ENCODE peak calls at places on chromosome 22, in nine cellular contexts. One of them, this sample, is unnamed.

GRCh38 chr22:33099593-33099992 is 41.4 kb upstream of the SYN3 start:
- DNase-seq in left ventricle myocardium inferior: no peak
- DNase-seq in bronchial epithelial cell: peak
- DNase-seq in pancreas: no peak
- DNase-seq in HFF-Myc: no peak
- DNase-seq in CD4-positive, alpha-beta T cell: no peak
- DNase-seq in progenitor cell of endocrine pancreas: no peak
- DNase-seq in neural progenitor cell: no peak
- DNase-seq in ovary: no peak
- DNase-seq in this sample: no peak

GRCh38 chr22:16989915-16990314 is 18.1 kb downstream of the GAB4 start:
- DNase-seq in CD4-positive, alpha-beta T cell: no peak
- DNase-seq in pancreas: no peak
- DNase-seq in progenitor cell of endocrine pancreas: no peak
- DNase-seq in left ventricle myocardium inferior: no peak
- DNase-seq in neural progenitor cell: no peak
- DNase-seq in HFF-Myc: no peak
- DNase-seq in bronchial epithelial cell: no peak
- DNase-seq in ovary: no peak
- DNase-seq in this sample: no peak

GRCh38 chr22:25569983-25570382 is 5.5 kb downstream of the GRK3 start:
- DNase-seq in neural progenitor cell: no peak
- DNase-seq in ovary: no peak
- DNase-seq in left ventricle myocardium inferior: no peak
- DNase-seq in HFF-Myc: no peak
- DNase-seq in pancreas: no peak
- DNase-seq in CD4-positive, alpha-beta T cell: no peak
- DNase-seq in bronchial epithelial cell: no peak
- DNase-seq in progenitor cell of endocrine pancreas: no peak
- DNase-seq in this sample: no peak

GRCh38 chr22:49663311-49663711 is 164.4 kb downstream of the BRD1 start:
- DNase-seq in neural progenitor cell: no peak
- DNase-seq in pancreas: no peak
- DNase-seq in progenitor cell of endocrine pancreas: no peak
- DNase-seq in HFF-Myc: no peak
- DNase-seq in ovary: peak
- DNase-seq in CD4-positive, alpha-beta T cell: no peak
- DNase-seq in bronchial epithelial cell: no peak
- DNase-seq in left ventricle myocardium inferior: no peak
- DNase-seq in this sample: no peak

GRCh38 chr22:49301398-49302149 is 526.1 kb downstream of the BRD1 start:
- DNase-seq in neural progenitor cell: no peak
- DNase-seq in pancreas: no peak
- DNase-seq in CD4-positive, alpha-beta T cell: no peak
- DNase-seq in bronchial epithelial cell: no peak
- DNase-seq in ovary: no peak
- DNase-seq in HFF-Myc: no peak
- DNase-seq in left ventricle myocardium inferior: no peak
- DNase-seq in progenitor cell of endocrine pancreas: peak
- DNase-seq in this sample: no peak

GRCh38 chr22:49141761-49142160 is 685.9 kb downstream of the BRD1 start:
- DNase-seq in HFF-Myc: no peak
- DNase-seq in neural progenitor cell: no peak
- DNase-seq in bronchial epithelial cell: no peak
- DNase-seq in CD4-positive, alpha-beta T cell: no peak
- DNase-seq in pancreas: no peak
- DNase-seq in ovary: no peak
- DNase-seq in progenitor cell of endocrine pancreas: no peak
- DNase-seq in left ventricle myocardium inferior: no peak
- DNase-seq in this sample: no peak

GRCh38 chr22:37016134-37016910 is 2.9 kb downstream of the TST start:
- DNase-seq in pancreas: no peak
- DNase-seq in bronchial epithelial cell: no peak
- DNase-seq in ovary: no peak
- DNase-seq in CD4-positive, alpha-beta T cell: no peak
- DNase-seq in neural progenitor cell: no peak
- DNase-seq in progenitor cell of endocrine pancreas: no peak
- DNase-seq in left ventricle myocardium inferior: no peak
- DNase-seq in HFF-Myc: no peak
- DNase-seq in this sample: no peak

GRCh38 chr22:40898850-40899357 is 37.0 kb upstream of the DNAJB7 start:
- DNase-seq in progenitor cell of endocrine pancreas: no peak
- DNase-seq in bronchial epithelial cell: peak
- DNase-seq in left ventricle myocardium inferior: no peak
- DNase-seq in CD4-positive, alpha-beta T cell: no peak
- DNase-seq in ovary: no peak
- DNase-seq in HFF-Myc: peak
- DNase-seq in pancreas: no peak
- DNase-seq in neural progenitor cell: peak
- DNase-seq in this sample: no peak

GRCh38 chr22:22591348-22592299 is 32.6 kb upstream of the PRAME start:
- DNase-seq in neural progenitor cell: no peak
- DNase-seq in CD4-positive, alpha-beta T cell: no peak
- DNase-seq in ovary: no peak
- DNase-seq in left ventricle myocardium inferior: no peak
- DNase-seq in progenitor cell of endocrine pancreas: no peak
- DNase-seq in HFF-Myc: no peak
- DNase-seq in pancreas: no peak
- DNase-seq in bronchial epithelial cell: peak
- DNase-seq in this sample: no peak

GRCh38 chr22:22595001-22595835 is 36.2 kb upstream of the PRAME start:
- DNase-seq in CD4-positive, alpha-beta T cell: no peak
- DNase-seq in bronchial epithelial cell: no peak
- DNase-seq in ovary: no peak
- DNase-seq in neural progenitor cell: no peak
- DNase-seq in HFF-Myc: no peak
- DNase-seq in left ventricle myocardium inferior: no peak
- DNase-seq in pancreas: no peak
- DNase-seq in progenitor cell of endocrine pancreas: no peak
- DNase-seq in this sample: no peak

GRCh38 chr22:22593250-22593649 is 34.2 kb upstream of the PRAME start:
- DNase-seq in ovary: no peak
- DNase-seq in neural progenitor cell: no peak
- DNase-seq in HFF-Myc: no peak
- DNase-seq in pancreas: no peak
- DNase-seq in bronchial epithelial cell: no peak
- DNase-seq in left ventricle myocardium inferior: no peak
- DNase-seq in progenitor cell of endocrine pancreas: no peak
- DNase-seq in CD4-positive, alpha-beta T cell: no peak
- DNase-seq in this sample: no peak

GRCh38 chr22:22590136-22590891 is 31.2 kb upstream of the PRAME start:
- DNase-seq in neural progenitor cell: no peak
- DNase-seq in CD4-positive, alpha-beta T cell: no peak
- DNase-seq in bronchial epithelial cell: no peak
- DNase-seq in ovary: no peak
- DNase-seq in left ventricle myocardium inferior: no peak
- DNase-seq in pancreas: no peak
- DNase-seq in progenitor cell of endocrine pancreas: no peak
- DNase-seq in HFF-Myc: no peak
- DNase-seq in this sample: no peak

DNA sequence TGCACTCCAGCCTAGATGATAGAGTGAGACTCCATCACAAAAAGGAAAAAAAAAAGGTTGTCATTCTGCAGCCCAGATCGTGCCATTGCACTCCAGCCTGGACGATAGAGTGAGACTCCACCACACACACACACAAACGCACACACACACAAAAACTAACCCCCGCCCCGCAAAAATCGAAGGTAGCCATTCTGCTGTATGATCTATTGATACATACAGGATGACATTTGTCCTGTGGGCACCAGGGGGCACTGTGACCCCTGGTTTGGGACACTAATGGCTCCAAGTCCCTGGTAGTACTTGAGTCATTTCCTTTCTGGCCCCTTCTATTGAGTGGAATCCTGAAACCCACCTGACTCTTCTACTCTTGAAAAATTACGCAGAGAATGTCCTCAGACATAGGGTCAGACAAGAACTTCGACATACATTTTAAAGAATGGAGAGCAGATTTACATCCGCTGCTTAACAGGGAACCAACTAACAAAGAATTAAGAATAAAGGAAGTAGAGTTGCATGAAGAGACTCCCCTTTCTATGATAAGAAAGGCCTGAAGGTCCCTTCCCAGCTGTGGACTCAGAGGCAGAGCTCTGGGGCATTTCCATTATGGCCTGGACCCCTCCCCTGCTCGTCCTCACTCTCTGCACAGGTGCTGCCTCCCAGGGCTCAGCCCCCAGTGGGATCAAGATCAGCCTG is 35.0 kb upstream of the PRAME start:
- DNase-seq in left ventricle myocardium inferior: no peak
- DNase-seq in CD4-positive, alpha-beta T cell: peak
- DNase-seq in HFF-Myc: no peak
- DNase-seq in progenitor cell of endocrine pancreas: no peak
- DNase-seq in ovary: no peak
- DNase-seq in bronchial epithelial cell: peak
- DNase-seq in pancreas: peak
- DNase-seq in neural progenitor cell: peak
- DNase-seq in this sample: no peak
- TF ChIP-seq CTCF in left ventricle myocardium inferior: peak
- TF ChIP-seq CTCF in CD4-positive, alpha-beta T cell: peak
- TF ChIP-seq CTCF in HFF-Myc: peak
- TF ChIP-seq CTCF in progenitor cell of endocrine pancreas: peak
- TF ChIP-seq CTCF in ovary: no peak
- TF ChIP-seq CTCF in bronchial epithelial cell: peak
- TF ChIP-seq CTCF in pancreas: peak
- TF ChIP-seq CTCF in neural progenitor cell: peak
- TF ChIP-seq CTCF in this sample: peak

GRCh38 chr22:34841321-34841901 is 224.5 kb upstream of the ISX start:
- DNase-seq in neural progenitor cell: peak
- DNase-seq in HFF-Myc: no peak
- DNase-seq in pancreas: no peak
- DNase-seq in ovary: no peak
- DNase-seq in bronchial epithelial cell: no peak
- DNase-seq in CD4-positive, alpha-beta T cell: no peak
- DNase-seq in left ventricle myocardium inferior: no peak
- DNase-seq in progenitor cell of endocrine pancreas: no peak
- DNase-seq in this sample: no peak
- TF ChIP-seq CTCF in neural progenitor cell: peak
- TF ChIP-seq CTCF in HFF-Myc: no peak
- TF ChIP-seq CTCF in pancreas: no peak
- TF ChIP-seq CTCF in ovary: no peak
- TF ChIP-seq CTCF in bronchial epithelial cell: no peak
- TF ChIP-seq CTCF in CD4-positive, alpha-beta T cell: no peak
- TF ChIP-seq CTCF in left ventricle myocardium inferior: no peak
- TF ChIP-seq CTCF in progenitor cell of endocrine pancreas: no peak
- TF ChIP-seq CTCF in this sample: no peak

GRCh38 chr22:38071421-38072321 is 12.3 kb downstream of the SLC16A8 start:
- DNase-seq in HFF-Myc: no peak
- DNase-seq in ovary: no peak
- DNase-seq in progenitor cell of endocrine pancreas: no peak
- DNase-seq in pancreas: no peak
- DNase-seq in bronchial epithelial cell: no peak
- DNase-seq in left ventricle myocardium inferior: no peak
- DNase-seq in neural progenitor cell: no peak
- DNase-seq in CD4-positive, alpha-beta T cell: no peak
- DNase-seq in this sample: no peak
- TF ChIP-seq CTCF in HFF-Myc: no peak
- TF ChIP-seq CTCF in ovary: no peak
- TF ChIP-seq CTCF in progenitor cell of endocrine pancreas: no peak
- TF ChIP-seq CTCF in pancreas: no peak
- TF ChIP-seq CTCF in bronchial epithelial cell: no peak
- TF ChIP-seq CTCF in left ventricle myocardium inferior: no peak
- TF ChIP-seq CTCF in neural progenitor cell: no peak
- TF ChIP-seq CTCF in CD4-positive, alpha-beta T cell: no peak
- TF ChIP-seq CTCF in this sample: no peak

GRCh38 chr22:29997516-29997915 is 82.7 kb upstream of the HORMAD2 start:
- DNase-seq in progenitor cell of endocrine pancreas: no peak
- DNase-seq in bronchial epithelial cell: no peak
- DNase-seq in neural progenitor cell: no peak
- DNase-seq in pancreas: no peak
- DNase-seq in left ventricle myocardium inferior: no peak
- DNase-seq in CD4-positive, alpha-beta T cell: no peak
- DNase-seq in HFF-Myc: no peak
- DNase-seq in ovary: no peak
- DNase-seq in this sample: no peak

GRCh38 chr22:29994941-29995340 is 85.3 kb upstream of the HORMAD2 start:
- DNase-seq in pancreas: no peak
- DNase-seq in HFF-Myc: no peak
- DNase-seq in left ventricle myocardium inferior: no peak
- DNase-seq in CD4-positive, alpha-beta T cell: no peak
- DNase-seq in neural progenitor cell: no peak
- DNase-seq in ovary: no peak
- DNase-seq in bronchial epithelial cell: peak
- DNase-seq in progenitor cell of endocrine pancreas: no peak
- DNase-seq in this sample: no peak

GRCh38 chr22:30000566-30000965 is 79.7 kb upstream of the HORMAD2 start:
- DNase-seq in ovary: no peak
- DNase-seq in CD4-positive, alpha-beta T cell: no peak
- DNase-seq in neural progenitor cell: no peak
- DNase-seq in bronchial epithelial cell: peak
- DNase-seq in progenitor cell of endocrine pancreas: no peak
- DNase-seq in left ventricle myocardium inferior: no peak
- DNase-seq in HFF-Myc: no peak
- DNase-seq in pancreas: no peak
- DNase-seq in this sample: no peak

GRCh38 chr22:30001459-30001858 is 78.8 kb upstream of the HORMAD2 start:
- DNase-seq in CD4-positive, alpha-beta T cell: no peak
- DNase-seq in left ventricle myocardium inferior: no peak
- DNase-seq in pancreas: no peak
- DNase-seq in HFF-Myc: no peak
- DNase-seq in progenitor cell of endocrine pancreas: no peak
- DNase-seq in ovary: no peak
- DNase-seq in bronchial epithelial cell: no peak
- DNase-seq in neural progenitor cell: no peak
- DNase-seq in this sample: no peak

GRCh38 chr22:29998627-29999026 is 81.6 kb upstream of the HORMAD2 start:
- DNase-seq in ovary: no peak
- DNase-seq in pancreas: no peak
- DNase-seq in neural progenitor cell: no peak
- DNase-seq in HFF-Myc: no peak
- DNase-seq in left ventricle myocardium inferior: no peak
- DNase-seq in CD4-positive, alpha-beta T cell: no peak
- DNase-seq in bronchial epithelial cell: no peak
- DNase-seq in progenitor cell of endocrine pancreas: no peak
- DNase-seq in this sample: no peak
- TF ChIP-seq CTCF in ovary: no peak
- TF ChIP-seq CTCF in pancreas: no peak
- TF ChIP-seq CTCF in neural progenitor cell: no peak
- TF ChIP-seq CTCF in HFF-Myc: no peak
- TF ChIP-seq CTCF in left ventricle myocardium inferior: no peak
- TF ChIP-seq CTCF in CD4-positive, alpha-beta T cell: no peak
- TF ChIP-seq CTCF in bronchial epithelial cell: no peak
- TF ChIP-seq CTCF in progenitor cell of endocrine pancreas: no peak
- TF ChIP-seq CTCF in this sample: no peak

This sample was measured in CD14-positive monocyte.